ENCODE peak calls at places on chromosomes 4 and X, in six cellular contexts. One of them, this sample, is unnamed.

GRCh38 chr4:174672276-174672675 is 150.0 kb upstream of the HPGD start:
- DNase-seq in esophagus muscularis mucosa: no peak
- DNase-seq in HEK293T: no peak
- DNase-seq in stimulated activated naive CD4-positive, alpha-beta T cell treated with Interleukin-2 at 50 U/mL for 16 hours: no peak
- DNase-seq in COR-L47: no peak
- DNase-seq in T-cell: no peak
- DNase-seq in this sample: no peak

GRCh38 chrX:150239946-150240642 is 123.0 kb upstream of the MAMLD1 start:
- DNase-seq in esophagus muscularis mucosa: peak
- DNase-seq in HEK293T: no peak
- DNase-seq in stimulated activated naive CD4-positive, alpha-beta T cell treated with Interleukin-2 at 50 U/mL for 16 hours: no peak
- DNase-seq in COR-L47: no peak
- DNase-seq in T-cell: no peak
- DNase-seq in this sample: peak

GRCh38 chrX:38891641-38892413 is 90.6 kb downstream of the MID1IP1 start:
- DNase-seq in esophagus muscularis mucosa: no peak
- DNase-seq in HEK293T: no peak
- DNase-seq in stimulated activated naive CD4-positive, alpha-beta T cell treated with Interleukin-2 at 50 U/mL for 16 hours: peak
- DNase-seq in COR-L47: no peak
- DNase-seq in T-cell: no peak
- DNase-seq in this sample: no peak

GRCh38 chr4:174869334-174869733 is 40.3 kb upstream of the GLRA3 start:
- DNase-seq in esophagus muscularis mucosa: no peak
- DNase-seq in HEK293T: no peak
- DNase-seq in stimulated activated naive CD4-positive, alpha-beta T cell treated with Interleukin-2 at 50 U/mL for 16 hours: no peak
- DNase-seq in COR-L47: no peak
- DNase-seq in T-cell: no peak
- DNase-seq in this sample: no peak

GRCh38 chrX:104098151-104098808 is 14.0 kb upstream of the ZCCHC18 start:
- DNase-seq in esophagus muscularis mucosa: no peak
- DNase-seq in HEK293T: peak
- DNase-seq in stimulated activated naive CD4-positive, alpha-beta T cell treated with Interleukin-2 at 50 U/mL for 16 hours: peak
- DNase-seq in COR-L47: peak
- DNase-seq in T-cell: peak
- DNase-seq in this sample: no peak

GRCh38 chr4:24743931-24744330 is 51.4 kb upstream of the SOD3 start:
- DNase-seq in esophagus muscularis mucosa: no peak
- DNase-seq in HEK293T: no peak
- DNase-seq in stimulated activated naive CD4-positive, alpha-beta T cell treated with Interleukin-2 at 50 U/mL for 16 hours: no peak
- DNase-seq in COR-L47: no peak
- DNase-seq in T-cell: no peak
- DNase-seq in this sample: no peak

GRCh38 chr4:22877653-22878052 is 184.9 kb downstream of the GBA3 start:
- DNase-seq in esophagus muscularis mucosa: no peak
- DNase-seq in HEK293T: no peak
- DNase-seq in stimulated activated naive CD4-positive, alpha-beta T cell treated with Interleukin-2 at 50 U/mL for 16 hours: no peak
- DNase-seq in COR-L47: peak
- DNase-seq in T-cell: no peak
- DNase-seq in this sample: no peak

GRCh38 chrX:1391370-1391706 is 575 bp downstream of the SLC25A6 start:
- DNase-seq in esophagus muscularis mucosa: no peak
- DNase-seq in HEK293T: peak
- DNase-seq in stimulated activated naive CD4-positive, alpha-beta T cell treated with Interleukin-2 at 50 U/mL for 16 hours: no peak
- DNase-seq in COR-L47: no peak
- DNase-seq in T-cell: no peak
- DNase-seq in this sample: no peak

GRCh38 chrX:129984196-129984962 is 1.9 kb downstream of the BCORL1 start:
- DNase-seq in esophagus muscularis mucosa: no peak
- DNase-seq in HEK293T: peak
- DNase-seq in stimulated activated naive CD4-positive, alpha-beta T cell treated with Interleukin-2 at 50 U/mL for 16 hours: peak
- DNase-seq in COR-L47: no peak
- DNase-seq in T-cell: no peak
- DNase-seq in this sample: no peak

GRCh38 chr4:143313527-143313926 is 23.1 kb upstream of the GAB1 start:
- DNase-seq in esophagus muscularis mucosa: no peak
- DNase-seq in HEK293T: no peak
- DNase-seq in stimulated activated naive CD4-positive, alpha-beta T cell treated with Interleukin-2 at 50 U/mL for 16 hours: no peak
- DNase-seq in COR-L47: no peak
- DNase-seq in T-cell: no peak
- DNase-seq in this sample: no peak

GRCh38 chrX:152959626-152960025 is 34.3 kb downstream of the PNMA5 start:
- DNase-seq in esophagus muscularis mucosa: no peak
- DNase-seq in HEK293T: no peak
- DNase-seq in stimulated activated naive CD4-positive, alpha-beta T cell treated with Interleukin-2 at 50 U/mL for 16 hours: no peak
- DNase-seq in COR-L47: no peak
- DNase-seq in T-cell: no peak
- DNase-seq in this sample: no peak

GRCh38 chr4:53937918-53938317 is 126.5 kb downstream of the CHIC2 start:
- DNase-seq in esophagus muscularis mucosa: no peak
- DNase-seq in HEK293T: no peak
- DNase-seq in stimulated activated naive CD4-positive, alpha-beta T cell treated with Interleukin-2 at 50 U/mL for 16 hours: no peak
- DNase-seq in COR-L47: no peak
- DNase-seq in T-cell: no peak
- DNase-seq in this sample: no peak

GRCh38 chr4:181745933-181746627 is 497.1 kb upstream of the TENM3 start:
- DNase-seq in esophagus muscularis mucosa: no peak
- DNase-seq in HEK293T: no peak
- DNase-seq in stimulated activated naive CD4-positive, alpha-beta T cell treated with Interleukin-2 at 50 U/mL for 16 hours: no peak
- DNase-seq in COR-L47: no peak
- DNase-seq in T-cell: no peak
- DNase-seq in this sample: no peak

GRCh38 chr4:181897935-181898334 is 345.3 kb upstream of the TENM3 start:
- DNase-seq in esophagus muscularis mucosa: no peak
- DNase-seq in HEK293T: no peak
- DNase-seq in stimulated activated naive CD4-positive, alpha-beta T cell treated with Interleukin-2 at 50 U/mL for 16 hours: no peak
- DNase-seq in COR-L47: no peak
- DNase-seq in T-cell: no peak
- DNase-seq in this sample: no peak

GRCh38 chrX:68488657-68489056 is 10.2 kb upstream of the YIPF6 start:
- DNase-seq in esophagus muscularis mucosa: no peak
- DNase-seq in HEK293T: no peak
- DNase-seq in stimulated activated naive CD4-positive, alpha-beta T cell treated with Interleukin-2 at 50 U/mL for 16 hours: no peak
- DNase-seq in COR-L47: no peak
- DNase-seq in T-cell: no peak
- DNase-seq in this sample: no peak

GRCh38 chrX:118536687-118537461 is 41.3 kb downstream of the DOCK11 start:
- DNase-seq in esophagus muscularis mucosa: no peak
- DNase-seq in HEK293T: peak
- DNase-seq in stimulated activated naive CD4-positive, alpha-beta T cell treated with Interleukin-2 at 50 U/mL for 16 hours: peak
- DNase-seq in COR-L47: no peak
- DNase-seq in T-cell: peak
- DNase-seq in this sample: no peak

This sample was measured in vagina.